ENCODE peak calls at places on chromosomes 4 and X, in five cellular contexts. One of them, this sample, is unnamed.

GRCh38 chrX:18877472-18877871 is 106.4 kb downstream of the PHKA2 start:
- DNase-seq in stimulated activated naive CD8-positive, alpha-beta T cell treated with anti-CD3 and anti-CD28 coated beads, Interleukin-15, Interleukin-2, amounts not matched to agents 100 U/mL and 50 U/mL, for 24 hours: no peak
- DNase-seq in neuronal stem cell: no peak
- DNase-seq in lower lobe of right lung: no peak
- DNase-seq in activated effector memory CD4-positive, alpha-beta T cell treated with Interleukin-2 at 50 U/mL for 16 hours: no peak
- DNase-seq in this sample: no peak

GRCh38 chr4:71518283-71518989 is 179.6 kb downstream of the SLC4A4 start:
- DNase-seq in activated effector memory CD4-positive, alpha-beta T cell treated with Interleukin-2 at 50 U/mL for 16 hours: no peak
- DNase-seq in stimulated activated naive CD8-positive, alpha-beta T cell treated with anti-CD3 and anti-CD28 coated beads, Interleukin-15, Interleukin-2, amounts not matched to agents 100 U/mL and 50 U/mL, for 24 hours: no peak
- DNase-seq in neuronal stem cell: no peak
- DNase-seq in lower lobe of right lung: no peak
- DNase-seq in this sample: no peak

GRCh38 chrX:41808042-41808441 is 84.1 kb downstream of the GPR82 start:
- DNase-seq in lower lobe of right lung: no peak
- DNase-seq in activated effector memory CD4-positive, alpha-beta T cell treated with Interleukin-2 at 50 U/mL for 16 hours: no peak
- DNase-seq in neuronal stem cell: no peak
- DNase-seq in stimulated activated naive CD8-positive, alpha-beta T cell treated with anti-CD3 and anti-CD28 coated beads, Interleukin-15, Interleukin-2, amounts not matched to agents 100 U/mL and 50 U/mL, for 24 hours: no peak
- DNase-seq in this sample: no peak

GRCh38 chrX:80014141-80014940 is at the start of gene TBX22:
- DNase-seq in stimulated activated naive CD8-positive, alpha-beta T cell treated with anti-CD3 and anti-CD28 coated beads, Interleukin-15, Interleukin-2, amounts not matched to agents 100 U/mL and 50 U/mL, for 24 hours: no peak
- DNase-seq in lower lobe of right lung: no peak
- DNase-seq in activated effector memory CD4-positive, alpha-beta T cell treated with Interleukin-2 at 50 U/mL for 16 hours: no peak
- DNase-seq in neuronal stem cell: no peak
- DNase-seq in this sample: no peak

GRCh38 chr4:83074086-83074704 is 39.2 kb downstream of the COPS4 start:
- DNase-seq in lower lobe of right lung: no peak
- DNase-seq in activated effector memory CD4-positive, alpha-beta T cell treated with Interleukin-2 at 50 U/mL for 16 hours: no peak
- DNase-seq in neuronal stem cell: peak
- DNase-seq in stimulated activated naive CD8-positive, alpha-beta T cell treated with anti-CD3 and anti-CD28 coated beads, Interleukin-15, Interleukin-2, amounts not matched to agents 100 U/mL and 50 U/mL, for 24 hours: peak
- DNase-seq in this sample: peak

GRCh38 chr4:84852081-84852480 is 114.4 kb downstream of the WDFY3 start:
- DNase-seq in activated effector memory CD4-positive, alpha-beta T cell treated with Interleukin-2 at 50 U/mL for 16 hours: no peak
- DNase-seq in neuronal stem cell: no peak
- DNase-seq in stimulated activated naive CD8-positive, alpha-beta T cell treated with anti-CD3 and anti-CD28 coated beads, Interleukin-15, Interleukin-2, amounts not matched to agents 100 U/mL and 50 U/mL, for 24 hours: no peak
- DNase-seq in lower lobe of right lung: no peak
- DNase-seq in this sample: no peak

GRCh38 chr4:23279377-23279988 is 586.7 kb downstream of the GBA3 start:
- DNase-seq in stimulated activated naive CD8-positive, alpha-beta T cell treated with anti-CD3 and anti-CD28 coated beads, Interleukin-15, Interleukin-2, amounts not matched to agents 100 U/mL and 50 U/mL, for 24 hours: no peak
- DNase-seq in activated effector memory CD4-positive, alpha-beta T cell treated with Interleukin-2 at 50 U/mL for 16 hours: no peak
- DNase-seq in neuronal stem cell: no peak
- DNase-seq in lower lobe of right lung: no peak
- DNase-seq in this sample: no peak

GRCh38 chrX:39137363-39137954 is 336.2 kb downstream of the MID1IP1 start:
- DNase-seq in stimulated activated naive CD8-positive, alpha-beta T cell treated with anti-CD3 and anti-CD28 coated beads, Interleukin-15, Interleukin-2, amounts not matched to agents 100 U/mL and 50 U/mL, for 24 hours: no peak
- DNase-seq in activated effector memory CD4-positive, alpha-beta T cell treated with Interleukin-2 at 50 U/mL for 16 hours: no peak
- DNase-seq in neuronal stem cell: no peak
- DNase-seq in lower lobe of right lung: no peak
- DNase-seq in this sample: no peak

GRCh38 chr4:89904524-89904923 is 9.9 kb downstream of the MMRN1 start:
- DNase-seq in activated effector memory CD4-positive, alpha-beta T cell treated with Interleukin-2 at 50 U/mL for 16 hours: no peak
- DNase-seq in neuronal stem cell: no peak
- DNase-seq in stimulated activated naive CD8-positive, alpha-beta T cell treated with anti-CD3 and anti-CD28 coated beads, Interleukin-15, Interleukin-2, amounts not matched to agents 100 U/mL and 50 U/mL, for 24 hours: no peak
- DNase-seq in lower lobe of right lung: no peak
- DNase-seq in this sample: no peak

GRCh38 chr4:39718366-39719323 is 20.7 kb downstream of the UBE2K start:
- DNase-seq in neuronal stem cell: no peak
- DNase-seq in lower lobe of right lung: no peak
- DNase-seq in activated effector memory CD4-positive, alpha-beta T cell treated with Interleukin-2 at 50 U/mL for 16 hours: no peak
- DNase-seq in stimulated activated naive CD8-positive, alpha-beta T cell treated with anti-CD3 and anti-CD28 coated beads, Interleukin-15, Interleukin-2, amounts not matched to agents 100 U/mL and 50 U/mL, for 24 hours: no peak
- DNase-seq in this sample: no peak

GRCh38 chrX:68807818-68808217 is 21.0 kb upstream of the EFNB1 start:
- DNase-seq in lower lobe of right lung: no peak
- DNase-seq in activated effector memory CD4-positive, alpha-beta T cell treated with Interleukin-2 at 50 U/mL for 16 hours: no peak
- DNase-seq in neuronal stem cell: no peak
- DNase-seq in stimulated activated naive CD8-positive, alpha-beta T cell treated with anti-CD3 and anti-CD28 coated beads, Interleukin-15, Interleukin-2, amounts not matched to agents 100 U/mL and 50 U/mL, for 24 hours: no peak
- DNase-seq in this sample: no peak

GRCh38 chr4:8648816-8649630 is 56.5 kb downstream of the CPZ start:
- DNase-seq in activated effector memory CD4-positive, alpha-beta T cell treated with Interleukin-2 at 50 U/mL for 16 hours: no peak
- DNase-seq in stimulated activated naive CD8-positive, alpha-beta T cell treated with anti-CD3 and anti-CD28 coated beads, Interleukin-15, Interleukin-2, amounts not matched to agents 100 U/mL and 50 U/mL, for 24 hours: no peak
- DNase-seq in neuronal stem cell: no peak
- DNase-seq in lower lobe of right lung: no peak
- DNase-seq in this sample: no peak

GRCh38 chr4:41160010-41160789 is 54.1 kb downstream of the APBB2 start:
- DNase-seq in lower lobe of right lung: no peak
- DNase-seq in neuronal stem cell: no peak
- DNase-seq in activated effector memory CD4-positive, alpha-beta T cell treated with Interleukin-2 at 50 U/mL for 16 hours: no peak
- DNase-seq in stimulated activated naive CD8-positive, alpha-beta T cell treated with anti-CD3 and anti-CD28 coated beads, Interleukin-15, Interleukin-2, amounts not matched to agents 100 U/mL and 50 U/mL, for 24 hours: no peak
- DNase-seq in this sample: no peak

GRCh38 chr4:102036016-102036415 is 245.5 kb downstream of the BANK1 start:
- DNase-seq in activated effector memory CD4-positive, alpha-beta T cell treated with Interleukin-2 at 50 U/mL for 16 hours: no peak
- DNase-seq in lower lobe of right lung: no peak
- DNase-seq in stimulated activated naive CD8-positive, alpha-beta T cell treated with anti-CD3 and anti-CD28 coated beads, Interleukin-15, Interleukin-2, amounts not matched to agents 100 U/mL and 50 U/mL, for 24 hours: no peak
- DNase-seq in neuronal stem cell: no peak
- DNase-seq in this sample: no peak

GRCh38 chr4:143482753-143483362 is 30.6 kb upstream of the SMARCA5 start:
- DNase-seq in stimulated activated naive CD8-positive, alpha-beta T cell treated with anti-CD3 and anti-CD28 coated beads, Interleukin-15, Interleukin-2, amounts not matched to agents 100 U/mL and 50 U/mL, for 24 hours: peak
- DNase-seq in neuronal stem cell: peak
- DNase-seq in lower lobe of right lung: no peak
- DNase-seq in activated effector memory CD4-positive, alpha-beta T cell treated with Interleukin-2 at 50 U/mL for 16 hours: no peak
- DNase-seq in this sample: peak

GRCh38 chr4:128604840-128605239 is 204.7 kb upstream of the JADE1 start:
- DNase-seq in activated effector memory CD4-positive, alpha-beta T cell treated with Interleukin-2 at 50 U/mL for 16 hours: no peak
- DNase-seq in neuronal stem cell: no peak
- DNase-seq in lower lobe of right lung: no peak
- DNase-seq in stimulated activated naive CD8-positive, alpha-beta T cell treated with anti-CD3 and anti-CD28 coated beads, Interleukin-15, Interleukin-2, amounts not matched to agents 100 U/mL and 50 U/mL, for 24 hours: no peak
- DNase-seq in this sample: no peak

GRCh38 chr4:175419120-175419774 is 392.8 kb downstream of the GPM6A start:
- DNase-seq in activated effector memory CD4-positive, alpha-beta T cell treated with Interleukin-2 at 50 U/mL for 16 hours: no peak
- DNase-seq in lower lobe of right lung: no peak
- DNase-seq in stimulated activated naive CD8-positive, alpha-beta T cell treated with anti-CD3 and anti-CD28 coated beads, Interleukin-15, Interleukin-2, amounts not matched to agents 100 U/mL and 50 U/mL, for 24 hours: no peak
- DNase-seq in neuronal stem cell: no peak
- DNase-seq in this sample: no peak

GRCh38 chrX:29143356-29143755 is 556.1 kb downstream of the IL1RAPL1 start:
- DNase-seq in activated effector memory CD4-positive, alpha-beta T cell treated with Interleukin-2 at 50 U/mL for 16 hours: no peak
- DNase-seq in lower lobe of right lung: no peak
- DNase-seq in neuronal stem cell: no peak
- DNase-seq in stimulated activated naive CD8-positive, alpha-beta T cell treated with anti-CD3 and anti-CD28 coated beads, Interleukin-15, Interleukin-2, amounts not matched to agents 100 U/mL and 50 U/mL, for 24 hours: no peak
- DNase-seq in this sample: no peak

GRCh38 chr4:70954032-70954431 is 39.4 kb upstream of the DCK start:
- DNase-seq in lower lobe of right lung: no peak
- DNase-seq in neuronal stem cell: no peak
- DNase-seq in stimulated activated naive CD8-positive, alpha-beta T cell treated with anti-CD3 and anti-CD28 coated beads, Interleukin-15, Interleukin-2, amounts not matched to agents 100 U/mL and 50 U/mL, for 24 hours: no peak
- DNase-seq in activated effector memory CD4-positive, alpha-beta T cell treated with Interleukin-2 at 50 U/mL for 16 hours: no peak
- DNase-seq in this sample: no peak

This sample was measured in DND-41.